ENCODE peak calls at places on chromosomes 7 and 10, in seven cellular contexts. D is left ventricle myocardium inferior; W is AG10803; C is effector memory CD4-positive, alpha-beta T cell; H is endodermal cell; J is body of pancreas; U is SJSA1. L is an unnamed sample.

GRCh38 chr7:1558181-1558811 is 2.3 kb upstream of the TMEM184A start:
- DNase-seq in C (no peak), W (no peak), H (peak; percentile 82), U (no peak), J (no peak), D (peak; percentile 65), L (no peak)

GRCh38 chr10:131851332-131851731 is 49.5 kb upstream of the PPP2R2D start:
- DNase-seq in W (no peak), H (no peak), D (no peak), J (no peak), U (no peak), C (no peak), L (no peak)

GRCh38 chr7:75536940-75537538 is 44.9 kb downstream of the SPDYE5 start:
- DNase-seq in C (no peak), U (no peak), H (no peak), J (no peak), D (no peak), W (no peak), L (no peak)

GRCh38 chr7:20598479-20599419 is 16.7 kb upstream of the ABCB5 start:
- DNase-seq in W (peak; percentile 70), C (no peak), D (no peak), J (no peak), H (no peak), U (peak; percentile 29), L (no peak)

GRCh38 chr7:5484921-5485320 is 61.3 kb upstream of the TNRC18 start:
- DNase-seq in W (no peak), U (no peak), D (no peak), H (no peak), J (no peak), C (no peak), L (no peak)

GRCh38 chr10:105354010-105354409 is 712.9 kb downstream of the SORCS3 start:
- DNase-seq in W (no peak), H (no peak), U (no peak), C (no peak), D (no peak), J (no peak), L (no peak)

GRCh38 chr7:37448057-37448636 is 517 bp downstream of the ELMO1 start:
- DNase-seq in D (peak; percentile 43), W (no peak), C (peak; percentile 11), H (peak; percentile 73), J (peak; percentile 15), U (no peak), L (no peak)

GRCh38 chr10:89792187-89792586 is 90.8 kb downstream of the KIF20B start:
- DNase-seq in C (no peak), H (no peak), D (no peak), J (no peak), U (no peak), W (no peak), L (no peak)

GRCh38 chr7:132580717-132581285 is 4.5 kb upstream of the PLXNA4 start:
- DNase-seq in W (peak; percentile 79), J (peak; percentile 76), D (peak; percentile 64), H (peak; percentile 93), U (peak; percentile 30), C (peak; percentile 17), L (peak; percentile 88)

GRCh38 chr7:7761974-7762769 is 43.8 kb upstream of the RPA3 start:
- DNase-seq in C (no peak), D (no peak), W (peak; percentile 53), H (no peak), J (no peak), U (peak; percentile 60), L (no peak)

GRCh38 chr10:55631071-55631654 is 729.9 kb downstream of the ZWINT start:
- DNase-seq in J (peak; percentile 70), C (no peak), U (no peak), H (peak; percentile 96), W (peak; percentile 21), D (peak; percentile 33), L (peak; percentile 18)

GRCh38 chr7:139960158-139960557 is 102.6 kb downstream of the PARP12 start:
- DNase-seq in U (no peak), W (peak; percentile 20), D (no peak), H (no peak), C (no peak), J (no peak), L (no peak)

GRCh38 chr7:2000153-2000687 is 232.5 kb downstream of the MAD1L1 start:
- DNase-seq in W (no peak), H (no peak), J (no peak), C (no peak), U (no peak), D (peak; percentile 9), L (no peak)

GRCh38 chr10:118564652-118565051 is 30.8 kb downstream of the PRLHR start:
- DNase-seq in W (peak; percentile 36), D (no peak), J (no peak), H (peak; percentile 88), U (no peak), C (no peak), L (no peak)

GRCh38 chr10:17655009-17655408 is 11.1 kb downstream of the STAM start:
- DNase-seq in H (no peak), C (no peak), D (no peak), U (no peak), W (no peak), J (no peak), L (no peak)
- H3K4me3 ChIP-seq in H (no peak overlapping the region), C (no peak overlapping the region), D (no peak overlapping the region), U (no peak overlapping the region), W (no peak overlapping the region), J (no peak overlapping the region), L (no peak overlapping the region)

DNA sequence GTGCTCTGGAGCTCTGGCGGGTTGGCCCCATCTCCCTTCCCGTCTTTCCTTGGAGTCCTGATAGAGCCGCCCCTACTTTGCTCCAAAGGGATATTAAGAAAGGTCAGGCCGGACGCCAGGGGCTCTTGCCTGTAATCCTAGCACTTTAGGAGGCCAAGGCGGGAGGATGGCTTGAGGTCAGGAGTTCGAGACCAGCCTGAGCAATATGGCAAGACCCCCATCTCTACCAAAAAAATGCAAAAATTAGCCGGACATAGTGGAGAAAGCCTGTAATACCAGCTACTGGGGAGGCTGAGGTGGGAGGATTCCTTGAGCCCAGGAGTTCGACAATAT is 313 bp upstream of the MLXIPL start:
- DNase-seq in J (no peak), C (no peak), W (no peak), D (no peak), H (no peak), U (no peak), L (no peak)
- H3K4me3 ChIP-seq in J (no peak overlapping the region), C (no peak overlapping the region), W (no peak overlapping the region), D (peak overlapping the region; percentile 68), H (no peak overlapping the region), U (no peak overlapping the region), L (no peak overlapping the region)

DNA sequence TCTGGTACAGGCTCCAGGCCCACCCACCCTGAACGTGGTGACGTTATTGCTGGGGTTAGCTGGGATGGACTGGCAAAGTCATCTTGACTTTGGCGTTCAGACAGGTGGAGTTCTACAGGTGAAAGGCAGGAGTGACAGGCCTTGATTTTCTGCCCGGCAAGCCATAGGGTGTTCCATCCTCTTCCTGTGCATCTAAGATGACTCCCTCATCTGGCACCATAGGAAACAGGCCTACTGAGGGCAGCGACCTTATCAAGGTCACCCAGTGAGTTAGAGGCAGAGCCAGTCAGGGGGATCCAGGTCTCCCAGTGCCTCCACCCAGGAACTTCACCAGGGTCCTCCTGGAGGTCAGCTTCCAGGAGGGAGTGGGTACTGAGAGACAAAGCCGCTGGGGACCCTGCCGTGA is 41.6 kb downstream of the HK1 start:
- DNase-seq in C (no peak), W (no peak), D (no peak), U (no peak), H (peak; percentile 54), J (no peak), L (no peak)
- H3K4me3 ChIP-seq in C (peak overlapping the region; percentile 81), W (peak overlapping the region; percentile 95), D (peak overlapping the region; percentile 93), U (peak overlapping the region; percentile 94), H (peak overlapping the region; percentile 87), J (no peak overlapping the region), L (peak overlapping the region; percentile 96)

DNA sequence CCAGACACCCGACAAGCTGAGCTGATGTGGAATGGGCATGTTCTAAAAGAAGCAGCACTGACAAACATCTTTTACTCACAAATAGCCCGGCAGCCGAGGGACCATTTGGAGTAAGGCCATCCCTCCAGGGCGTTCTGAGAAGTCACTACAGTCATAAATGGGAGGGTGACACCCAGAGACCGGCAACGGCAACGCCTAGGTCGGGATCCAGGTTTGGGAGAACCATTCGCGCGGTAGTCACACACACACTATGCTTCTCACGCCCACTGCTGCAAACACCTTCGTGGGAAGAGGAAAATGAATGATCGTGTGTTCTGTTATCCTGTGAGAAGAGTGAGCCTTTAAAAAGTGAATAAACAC is 9.8 kb downstream of the TNS3 start:
- DNase-seq in D (no peak), W (peak; percentile 50), C (no peak), J (no peak), U (no peak), H (no peak), L (no peak)
- H3K4me3 ChIP-seq in D (peak overlapping the region; percentile 39), W (no peak overlapping the region), C (no peak overlapping the region), J (no peak overlapping the region), U (no peak overlapping the region), H (no peak overlapping the region), L (no peak overlapping the region)

GRCh38 chr7:115133248-115133647 is 211.4 kb downstream of the MDFIC start:
- DNase-seq in H (no peak), C (no peak), W (no peak), U (no peak), J (no peak), D (no peak), L (no peak)

GRCh38 chr7:115135769-115136410 is 214.0 kb downstream of the MDFIC start:
- DNase-seq in J (no peak), C (no peak), H (no peak), D (no peak), W (no peak), U (no peak), L (peak; percentile 16)

GRCh38 chr7:115135111-115135510 is 213.2 kb downstream of the MDFIC start:
- DNase-seq in W (no peak), C (no peak), D (no peak), H (no peak), J (no peak), U (no peak), L (no peak)

GRCh38 chr7:115136796-115137443 is 215.0 kb downstream of the MDFIC start:
- DNase-seq in D (no peak), H (no peak), J (no peak), W (no peak), C (no peak), U (no peak), L (no peak)
- H3K4me3 ChIP-seq in D (no peak overlapping the region), H (no peak overlapping the region), J (no peak overlapping the region), W (no peak overlapping the region), C (no peak overlapping the region), U (no peak overlapping the region), L (no peak overlapping the region)

L was measured in uterus.